ENCODE peak calls at places on chromosomes 1 and 21, in four cellular contexts. D, B, I and F are unnamed samples.

GRCh38 chr21:28669331-28669730 is 323.3 kb downstream of the LTN1 start:
- DNase-seq in D (no peak), B (no peak), I (no peak), F (no peak)

GRCh38 chr1:30778156-30778978 is 20.8 kb upstream of the LAPTM5 start:
- DNase-seq in D (no peak), B (no peak), I (no peak), F (no peak)

GRCh38 chr1:30690115-30690645 is 33.2 kb downstream of the MATN1 start:
- DNase-seq in D (no peak), B (no peak), I (no peak), F (no peak)

GRCh38 chr1:234707641-234708040 is 97.7 kb upstream of the IRF2BP2 start:
- DNase-seq in D (no peak), B (no peak), I (no peak), F (no peak)

GRCh38 chr1:155175281-155175926 is 1.8 kb downstream of the TRIM46 start:
- DNase-seq in D (no peak), B (no peak), I (no peak), F (no peak)

GRCh38 chr1:21383785-21384401 is 56.0 kb upstream of the NBPF3 start:
- DNase-seq in D (no peak), B (peak), I (no peak), F (no peak)

GRCh38 chr1:87242445-87243185 is 86.1 kb upstream of the LMO4 start:
- DNase-seq in D (no peak), B (no peak), I (no peak), F (no peak)

GRCh38 chr1:7893529-7894180 is 40.8 kb upstream of the UTS2 start:
- DNase-seq in D (no peak), B (no peak), I (no peak), F (no peak)

GRCh38 chr1:43366179-43366578 is 1.6 kb downstream of the ELOVL1 start:
- DNase-seq in D (no peak), B (no peak), I (peak), F (no peak)

GRCh38 chr1:7234471-7234755 is 449.2 kb downstream of the CAMTA1 start:
- DNase-seq in D (no peak), B (no peak), I (no peak), F (no peak)

GRCh38 chr1:167748901-167749300 is 27.1 kb downstream of the MPZL1 start:
- DNase-seq in D (no peak), B (no peak), I (no peak), F (no peak)

GRCh38 chr1:5770981-5771765 is 221.1 kb downstream of the NPHP4 start:
- DNase-seq in D (peak), B (no peak), I (no peak), F (no peak)

GRCh38 chr1:59509341-59509869 is 212.5 kb downstream of the FGGY start:
- DNase-seq in D (no peak), B (no peak), I (no peak), F (no peak)

GRCh38 chr1:232249335-232249734 is 380.6 kb downstream of the SIPA1L2 start:
- DNase-seq in D (no peak), B (no peak), I (no peak), F (no peak)

GRCh38 chr1:245007686-245008085 is 143.3 kb upstream of the HNRNPU start:
- DNase-seq in D (no peak), B (no peak), I (no peak), F (no peak)

GRCh38 chr1:201760516-201760915 is 68.4 kb upstream of the IPO9 start:
- DNase-seq in D (no peak), B (no peak), I (no peak), F (no peak)

GRCh38 chr1:171582589-171582988 is 39.5 kb upstream of the MYOCOS start:
- DNase-seq in D (no peak), B (no peak), I (no peak), F (no peak)

GRCh38 chr1:17852383-17852782 is 97.2 kb downstream of the ACTL8 start:
- DNase-seq in D (no peak), B (no peak), I (no peak), F (no peak)

GRCh38 chr1:11145741-11146140 is 43.4 kb upstream of the ANGPTL7 start:
- DNase-seq in D (no peak), B (no peak), I (no peak), F (no peak)

GRCh38 chr1:226104671-226105121 is 42.2 kb downstream of the H3-3A start:
- DNase-seq in D (no peak), B (no peak), I (no peak), F (no peak)

GRCh38 chr1:21106709-21107108 is 70.0 kb downstream of the EIF4G3 start:
- DNase-seq in D (no peak), B (no peak), I (no peak), F (no peak)

GRCh38 chr1:46719689-46720088 is 775 bp upstream of the EFCAB14 start:
- DNase-seq in D (no peak), B (no peak), I (no peak), F (no peak)

GRCh38 chr1:30803562-30803961 is 46.0 kb upstream of the LAPTM5 start:
- DNase-seq in D (no peak), B (no peak), I (no peak), F (no peak)

GRCh38 chr1:167472729-167473529 is 45.4 kb downstream of the CD247 start:
- DNase-seq in D (no peak), B (no peak), I (no peak), F (no peak)

GRCh38 chr1:153057375-153057774 is at the start of gene SPRR2A:
- DNase-seq in D (no peak), B (no peak), I (no peak), F (no peak)

GRCh38 chr1:171433451-171433850 is 51.9 kb upstream of the PRRC2C start:
- DNase-seq in D (no peak), B (no peak), I (no peak), F (no peak)

GRCh38 chr1:3924871-3925655 is 25.0 kb upstream of the C1orf174 start:
- DNase-seq in D (no peak), B (no peak), I (no peak), F (no peak)

GRCh38 chr1:165632491-165632890 is 1.5 kb downstream of the MGST3 start:
- DNase-seq in D (no peak), B (no peak), I (no peak), F (no peak)

GRCh38 chr1:57015071-57015470 is 49.3 kb upstream of the C8B start:
- DNase-seq in D (no peak), B (no peak), I (no peak), F (no peak)

GRCh38 chr1:206890690-206891089 is 6.6 kb upstream of the IL24 start:
- DNase-seq in D (no peak), B (no peak), I (peak), F (no peak)

GRCh38 chr1:184693011-184693410 is 61.6 kb downstream of the EDEM3 start:
- DNase-seq in D (no peak), B (no peak), I (no peak), F (no peak)

GRCh38 chr1:30514945-30515344 is 208.4 kb downstream of the MATN1 start:
- DNase-seq in D (no peak), B (no peak), I (peak), F (no peak)

GRCh38 chr1:199010492-199010891 is 371.7 kb downstream of the PTPRC start:
- DNase-seq in D (no peak), B (no peak), I (no peak), F (no peak)
- H3K4me3 ChIP-seq in D (no peak), B (no peak), I (no peak), F (no peak)

GRCh38 chr1:69401894-69402293 is 165.8 kb upstream of the LRRC7 start:
- DNase-seq in D (no peak), B (no peak), I (no peak), F (no peak)
- TF ChIP-seq SUZ12 in D (no peak), B (no peak), I (no peak), F (no peak)

DNA sequence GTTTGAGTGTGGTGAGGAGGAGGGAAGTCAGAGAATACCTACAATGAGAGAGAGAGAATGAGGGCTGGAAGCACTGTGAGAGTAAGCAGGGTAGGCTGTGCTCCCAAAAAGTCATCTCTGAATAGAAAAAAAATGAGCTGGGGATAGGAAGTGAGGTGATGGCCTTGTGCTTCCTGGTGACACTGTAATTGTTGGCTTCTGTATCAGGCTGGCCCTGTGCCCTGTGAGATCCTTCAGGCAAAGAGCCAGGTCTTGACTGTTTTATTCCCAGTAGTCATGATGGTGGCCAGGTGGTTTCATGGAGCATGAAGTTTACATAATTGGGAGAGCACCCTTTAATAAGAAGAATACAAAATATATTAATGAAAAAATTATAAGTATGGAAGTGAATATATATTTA is 20.4 kb upstream of the SPATA6 start:
- DNase-seq in D (no peak), B (no peak), I (no peak), F (no peak)
- TF ChIP-seq YY1 in D (no peak), B (no peak), I (no peak), F (no peak)

DNA sequence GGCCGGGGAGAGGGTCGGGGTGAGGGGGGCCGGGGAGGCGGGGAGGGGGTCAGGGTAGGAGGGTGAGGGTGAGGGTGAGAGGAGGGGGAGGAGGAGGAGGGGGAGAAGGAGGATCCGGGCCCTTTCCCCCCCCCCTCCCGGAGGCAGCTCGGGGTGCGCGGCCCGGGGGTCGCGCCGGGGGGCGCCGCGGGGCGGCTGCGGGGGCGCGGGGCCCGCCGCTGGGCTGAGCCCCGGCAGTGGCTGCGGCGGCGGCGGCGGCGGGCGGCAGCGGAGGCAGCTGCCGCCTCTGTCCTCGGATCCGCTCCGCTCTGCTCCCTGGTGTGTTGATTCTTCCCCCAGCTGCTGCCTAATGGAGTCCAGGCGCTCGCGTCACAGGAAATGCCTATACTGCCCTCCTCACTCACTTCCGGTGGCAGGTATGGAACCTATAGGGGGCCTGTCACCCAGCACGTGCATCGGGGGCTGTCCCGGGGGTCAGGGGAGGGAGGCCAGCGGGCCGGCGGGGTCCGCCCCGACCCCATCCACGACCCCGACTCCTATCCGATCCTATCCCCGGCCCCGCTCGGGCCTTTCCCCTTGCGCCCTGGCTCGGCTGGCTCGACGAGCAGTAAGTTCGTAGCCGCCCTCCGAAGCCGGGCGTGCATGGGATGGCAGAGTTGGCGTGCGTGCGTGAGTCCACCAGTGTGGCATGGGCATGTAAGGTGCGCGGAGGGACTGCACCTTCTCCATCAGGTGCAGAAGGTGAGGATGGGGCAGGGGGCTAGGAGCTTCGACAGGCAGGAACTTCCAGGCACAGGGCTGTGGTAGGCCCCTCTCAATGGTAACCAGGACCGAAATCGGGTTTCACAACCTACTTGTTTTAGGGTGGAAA is at the start of gene WDR26:
- DNase-seq in D (peak), B (peak), I (peak), F (peak)
- H3K4me3 ChIP-seq in D (peak), B (peak), I (peak), F (peak)

GRCh38 chr1:40039245-40039756 is 1.2 kb upstream of the CAP1 start:
- DNase-seq in D (no peak), B (no peak), I (no peak), F (peak)
- TF ChIP-seq SUZ12 in D (no peak), B (no peak), I (no peak), F (no peak)

DNA sequence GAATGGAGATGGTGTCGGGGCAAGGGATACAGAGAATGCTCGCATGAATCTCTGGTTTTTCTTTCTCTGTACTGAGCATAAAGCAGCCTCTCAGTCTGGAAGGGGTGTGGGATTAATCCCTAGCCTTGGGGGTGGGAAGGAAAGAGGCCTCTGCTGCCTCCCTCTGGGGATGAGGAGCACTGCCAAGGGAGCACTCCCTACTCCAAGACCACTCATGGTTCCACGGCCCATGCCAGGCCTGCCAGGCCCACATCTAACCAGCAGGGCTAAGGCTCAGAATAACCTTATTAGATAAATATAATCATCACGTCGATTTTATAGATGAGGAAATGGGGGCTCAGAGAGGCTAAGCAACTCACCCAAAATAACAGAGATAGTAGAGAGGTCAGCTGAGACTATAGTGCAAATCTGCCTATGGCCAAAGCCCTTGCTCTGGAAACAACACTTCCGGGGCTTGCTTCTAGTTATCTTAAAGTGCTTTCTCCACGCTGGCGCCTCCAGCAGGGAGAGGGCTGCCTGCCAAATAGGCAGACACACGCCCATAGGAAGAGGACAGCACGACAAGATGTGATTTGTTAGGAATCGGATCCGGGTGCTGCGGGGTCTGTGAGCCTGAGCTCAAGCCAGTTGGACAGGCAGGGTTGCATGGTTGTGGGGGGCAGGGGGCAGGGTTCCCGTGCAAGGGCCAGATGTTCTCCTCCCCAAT is 522 bp downstream of the TEX35 start:
- DNase-seq in D (no peak), B (no peak), I (no peak), F (no peak)
- TF ChIP-seq YY1 in D (no peak), B (no peak), I (no peak), F (no peak)

DNA sequence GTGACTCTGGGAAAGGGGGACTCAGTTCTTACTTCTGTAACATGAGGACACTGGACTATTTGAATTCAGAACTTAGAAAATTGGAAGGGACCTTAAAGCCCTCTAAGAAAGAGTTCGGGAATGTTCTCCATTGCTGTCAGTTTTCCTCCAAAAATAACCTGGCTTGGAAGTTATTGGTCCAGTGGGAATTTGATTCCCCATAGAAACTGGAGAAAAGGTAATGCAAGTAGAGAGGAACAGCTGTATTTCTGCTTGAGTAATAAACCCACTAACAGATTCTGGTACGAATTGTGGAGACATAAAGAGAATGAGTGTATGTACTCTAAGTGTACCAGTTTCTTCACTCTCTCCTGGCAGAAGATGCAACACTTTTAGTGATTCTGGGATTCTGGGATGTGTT is 1.8 kb downstream of the ZBED6 start:
- DNase-seq in D (no peak), B (no peak), I (no peak), F (no peak)
- H3K4me3 ChIP-seq in D (peak), B (peak), I (peak), F (peak)

GRCh38 chr21:42781150-42781980 is 98.0 kb downstream of the WDR4 start:
- DNase-seq in D (peak), B (no peak), I (peak), F (no peak)
- TF ChIP-seq SUZ12 in D (no peak), B (no peak), I (peak), F (no peak)

DNA sequence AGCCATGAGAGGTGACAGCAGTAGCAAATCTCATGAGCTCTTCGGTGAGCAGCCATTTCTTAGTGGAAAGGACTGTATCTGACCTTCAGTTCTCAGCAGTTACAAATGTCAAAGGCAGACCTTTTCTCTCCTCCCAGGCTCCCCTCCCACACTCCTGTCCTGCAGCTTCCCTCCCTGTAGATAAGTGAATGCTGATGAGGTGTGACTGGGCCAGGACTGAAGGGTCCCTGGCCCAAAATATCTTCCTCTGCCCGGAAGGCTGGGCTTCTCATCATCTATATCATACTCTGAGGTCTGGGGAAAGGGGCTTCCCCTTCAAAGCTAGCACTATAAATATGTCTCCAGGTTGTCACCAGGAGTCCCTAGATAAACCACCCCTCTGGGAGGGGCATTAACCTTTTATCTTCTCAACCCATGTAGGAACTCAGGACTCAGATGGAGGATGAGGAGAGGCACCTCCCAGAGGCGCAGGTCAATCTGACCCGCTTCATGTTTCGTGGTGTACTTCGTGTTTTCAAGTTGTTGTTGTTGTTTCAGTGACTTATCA is 3.6 kb upstream of the ADAMTSL4 start:
- DNase-seq in D (no peak), B (no peak), I (no peak), F (no peak)
- TF ChIP-seq YY1 in D (no peak), B (no peak), I (no peak), F (no peak)

GRCh38 chr1:156410740-156411139 is 41.7 kb downstream of the RHBG start:
- DNase-seq in D (no peak), B (no peak), I (no peak), F (no peak)
- H3K4me3 ChIP-seq in D (no peak), B (no peak), I (no peak), F (no peak)